ENCODE peak calls at places on chromosome 5, in ten cellular contexts. One of them, this sample, is unnamed. For H3K36me3, the result is how much of the 10 kb centered on the place peaks cover.

GRCh38 chr5:136769093-136769492 is 403.7 kb upstream of the TRPC7 start:
- DNase-seq in OCI-LY7: no peak
- DNase-seq in lower lobe of right lung: no peak
- DNase-seq in naive thymus-derived CD4-positive, alpha-beta T cell: no peak
- DNase-seq in upper lobe of right lung: no peak
- DNase-seq in aorta: no peak
- DNase-seq in cardiac muscle cell: no peak
- DNase-seq in tibial artery: no peak
- DNase-seq in kidney: no peak
- DNase-seq in Peyer's patch: no peak
- DNase-seq in this sample: no peak

GRCh38 chr5:67515020-67515689 is 318.6 kb upstream of the CD180 start:
- DNase-seq in OCI-LY7: no peak
- DNase-seq in upper lobe of right lung: no peak
- DNase-seq in aorta: no peak
- DNase-seq in naive thymus-derived CD4-positive, alpha-beta T cell: peak
- DNase-seq in tibial artery: no peak
- DNase-seq in lower lobe of right lung: no peak
- DNase-seq in kidney: no peak
- DNase-seq in cardiac muscle cell: no peak
- DNase-seq in Peyer's patch: no peak
- DNase-seq in this sample: peak

GRCh38 chr5:93407470-93407869 is 173.5 kb downstream of the NR2F1-AS1 start:
- DNase-seq in kidney: no peak
- DNase-seq in lower lobe of right lung: no peak
- DNase-seq in OCI-LY7: no peak
- DNase-seq in naive thymus-derived CD4-positive, alpha-beta T cell: no peak
- DNase-seq in aorta: no peak
- DNase-seq in Peyer's patch: no peak
- DNase-seq in tibial artery: no peak
- DNase-seq in cardiac muscle cell: no peak
- DNase-seq in upper lobe of right lung: no peak
- DNase-seq in this sample: no peak

GRCh38 chr5:82597437-82597836 is 319.3 kb upstream of the RPS23 start:
- DNase-seq in OCI-LY7: no peak
- DNase-seq in aorta: no peak
- DNase-seq in Peyer's patch: no peak
- DNase-seq in tibial artery: no peak
- DNase-seq in upper lobe of right lung: no peak
- DNase-seq in naive thymus-derived CD4-positive, alpha-beta T cell: no peak
- DNase-seq in kidney: no peak
- DNase-seq in cardiac muscle cell: no peak
- DNase-seq in lower lobe of right lung: no peak
- DNase-seq in this sample: no peak

GRCh38 chr5:146368137-146368536 is 29.5 kb downstream of the POU4F3 start:
- DNase-seq in cardiac muscle cell: peak
- DNase-seq in aorta: no peak
- DNase-seq in upper lobe of right lung: no peak
- DNase-seq in lower lobe of right lung: no peak
- DNase-seq in tibial artery: no peak
- DNase-seq in Peyer's patch: no peak
- DNase-seq in OCI-LY7: no peak
- DNase-seq in naive thymus-derived CD4-positive, alpha-beta T cell: no peak
- DNase-seq in kidney: no peak
- DNase-seq in this sample: no peak

GRCh38 chr5:52409835-52410234 is 377.9 kb upstream of the ITGA1 start:
- DNase-seq in lower lobe of right lung: no peak
- DNase-seq in tibial artery: no peak
- DNase-seq in OCI-LY7: no peak
- DNase-seq in kidney: no peak
- DNase-seq in aorta: no peak
- DNase-seq in Peyer's patch: no peak
- DNase-seq in cardiac muscle cell: no peak
- DNase-seq in naive thymus-derived CD4-positive, alpha-beta T cell: no peak
- DNase-seq in upper lobe of right lung: no peak
- DNase-seq in this sample: no peak

GRCh38 chr5:10457682-10458574 is 16.2 kb downstream of the ROPN1L start:
- DNase-seq in cardiac muscle cell: peak
- DNase-seq in upper lobe of right lung: no peak
- DNase-seq in kidney: no peak
- DNase-seq in Peyer's patch: no peak
- DNase-seq in OCI-LY7: no peak
- DNase-seq in tibial artery: no peak
- DNase-seq in aorta: no peak
- DNase-seq in naive thymus-derived CD4-positive, alpha-beta T cell: no peak
- DNase-seq in lower lobe of right lung: no peak
- DNase-seq in this sample: no peak

GRCh38 chr5:99076600-99077253 is 147.9 kb upstream of the CHD1 start:
- DNase-seq in naive thymus-derived CD4-positive, alpha-beta T cell: no peak
- DNase-seq in lower lobe of right lung: no peak
- DNase-seq in kidney: no peak
- DNase-seq in OCI-LY7: no peak
- DNase-seq in cardiac muscle cell: no peak
- DNase-seq in upper lobe of right lung: no peak
- DNase-seq in Peyer's patch: no peak
- DNase-seq in tibial artery: no peak
- DNase-seq in aorta: no peak
- DNase-seq in this sample: no peak

DNA sequence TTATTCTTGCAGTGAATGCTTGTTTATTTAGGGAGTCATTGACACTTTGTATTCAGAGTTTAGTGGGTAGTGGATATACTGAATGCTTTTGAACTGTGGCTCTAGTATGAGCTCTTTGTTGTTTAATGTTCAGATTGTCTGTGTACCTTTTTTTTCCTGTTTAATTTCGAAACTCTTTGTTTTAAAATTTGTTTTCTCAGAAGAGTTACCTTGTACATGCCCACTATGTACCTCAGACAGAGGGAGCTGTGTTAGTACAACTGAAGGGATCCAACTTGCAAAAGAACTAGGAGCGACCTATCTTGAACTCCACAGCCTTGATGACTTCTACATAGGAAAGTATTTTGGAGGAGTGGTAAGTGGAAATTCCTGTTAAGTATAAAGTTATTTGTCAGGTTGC is 17.0 kb downstream of the RHOBTB3 start:
- DNase-seq in Peyer's patch: no peak
- DNase-seq in kidney: no peak
- DNase-seq in OCI-LY7: no peak
- DNase-seq in aorta: no peak
- DNase-seq in lower lobe of right lung: no peak
- DNase-seq in tibial artery: no peak
- DNase-seq in naive thymus-derived CD4-positive, alpha-beta T cell: no peak
- DNase-seq in upper lobe of right lung: no peak
- DNase-seq in cardiac muscle cell: no peak
- DNase-seq in this sample: no peak
- H3K36me3 ChIP-seq in Peyer's patch: under half
- H3K36me3 ChIP-seq in kidney: under half
- H3K36me3 ChIP-seq in OCI-LY7: under half
- H3K36me3 ChIP-seq in aorta: under half
- H3K36me3 ChIP-seq in lower lobe of right lung: under half
- H3K36me3 ChIP-seq in tibial artery: under half
- H3K36me3 ChIP-seq in naive thymus-derived CD4-positive, alpha-beta T cell: under half
- H3K36me3 ChIP-seq in upper lobe of right lung: under half
- H3K36me3 ChIP-seq in cardiac muscle cell: half or more
- H3K36me3 ChIP-seq in this sample: under half

DNA sequence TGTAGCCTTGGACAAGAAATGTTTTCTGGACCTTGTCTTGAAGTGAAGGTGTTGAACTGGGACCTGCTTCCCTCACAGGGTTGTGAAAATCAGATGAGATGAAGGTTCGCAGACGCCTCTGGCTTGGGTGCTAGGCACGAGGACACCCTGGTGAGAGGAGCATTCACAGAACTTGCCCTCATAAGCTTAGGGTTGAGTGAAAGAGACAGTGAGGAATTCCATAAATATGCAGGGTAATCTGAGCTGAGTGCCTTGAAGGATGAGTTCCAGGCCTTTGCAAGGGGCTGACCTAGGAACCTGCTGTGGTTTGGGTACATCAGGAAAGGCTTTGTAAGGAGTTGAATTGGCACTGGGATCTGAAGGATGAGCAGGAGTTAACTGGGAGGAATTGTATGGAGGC is 75.7 kb upstream of the SAP30L start:
- DNase-seq in upper lobe of right lung: no peak
- DNase-seq in aorta: no peak
- DNase-seq in cardiac muscle cell: no peak
- DNase-seq in naive thymus-derived CD4-positive, alpha-beta T cell: no peak
- DNase-seq in tibial artery: no peak
- DNase-seq in lower lobe of right lung: no peak
- DNase-seq in kidney: no peak
- DNase-seq in OCI-LY7: no peak
- DNase-seq in Peyer's patch: no peak
- DNase-seq in this sample: no peak
- H3K36me3 ChIP-seq in upper lobe of right lung: under half
- H3K36me3 ChIP-seq in aorta: under half
- H3K36me3 ChIP-seq in cardiac muscle cell: under half
- H3K36me3 ChIP-seq in naive thymus-derived CD4-positive, alpha-beta T cell: under half
- H3K36me3 ChIP-seq in tibial artery: under half
- H3K36me3 ChIP-seq in lower lobe of right lung: under half
- H3K36me3 ChIP-seq in kidney: under half
- H3K36me3 ChIP-seq in OCI-LY7: under half
- H3K36me3 ChIP-seq in Peyer's patch: under half
- H3K36me3 ChIP-seq in this sample: under half

DNA sequence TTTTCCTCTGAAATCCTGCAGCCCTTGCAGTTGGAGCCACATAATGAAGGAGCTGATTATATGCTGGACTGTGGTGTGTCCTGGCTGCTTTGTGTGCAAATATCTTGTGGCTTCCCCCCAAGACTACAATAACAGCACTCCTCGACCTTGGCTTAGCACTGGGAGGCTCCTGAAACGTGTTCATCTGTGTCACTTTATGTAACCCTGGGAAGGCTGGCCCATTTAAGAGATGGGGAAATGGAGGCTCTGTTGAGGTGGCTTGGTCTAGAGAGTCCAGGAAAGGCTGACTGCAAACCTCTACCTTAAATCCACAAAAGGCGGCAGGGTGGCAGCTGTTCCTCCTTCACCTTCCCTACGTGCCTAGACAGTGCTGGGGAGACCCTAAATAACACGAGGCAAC is 69.2 kb downstream of the SH3PXD2B start:
- DNase-seq in lower lobe of right lung: no peak
- DNase-seq in OCI-LY7: no peak
- DNase-seq in naive thymus-derived CD4-positive, alpha-beta T cell: no peak
- DNase-seq in tibial artery: no peak
- DNase-seq in cardiac muscle cell: no peak
- DNase-seq in Peyer's patch: no peak
- DNase-seq in aorta: no peak
- DNase-seq in upper lobe of right lung: no peak
- DNase-seq in kidney: no peak
- DNase-seq in this sample: no peak
- H3K36me3 ChIP-seq in lower lobe of right lung: half or more
- H3K36me3 ChIP-seq in OCI-LY7: under half
- H3K36me3 ChIP-seq in naive thymus-derived CD4-positive, alpha-beta T cell: under half
- H3K36me3 ChIP-seq in tibial artery: under half
- H3K36me3 ChIP-seq in cardiac muscle cell: under half
- H3K36me3 ChIP-seq in Peyer's patch: under half
- H3K36me3 ChIP-seq in aorta: under half
- H3K36me3 ChIP-seq in upper lobe of right lung: under half
- H3K36me3 ChIP-seq in kidney: under half
- H3K36me3 ChIP-seq in this sample: under half

DNA sequence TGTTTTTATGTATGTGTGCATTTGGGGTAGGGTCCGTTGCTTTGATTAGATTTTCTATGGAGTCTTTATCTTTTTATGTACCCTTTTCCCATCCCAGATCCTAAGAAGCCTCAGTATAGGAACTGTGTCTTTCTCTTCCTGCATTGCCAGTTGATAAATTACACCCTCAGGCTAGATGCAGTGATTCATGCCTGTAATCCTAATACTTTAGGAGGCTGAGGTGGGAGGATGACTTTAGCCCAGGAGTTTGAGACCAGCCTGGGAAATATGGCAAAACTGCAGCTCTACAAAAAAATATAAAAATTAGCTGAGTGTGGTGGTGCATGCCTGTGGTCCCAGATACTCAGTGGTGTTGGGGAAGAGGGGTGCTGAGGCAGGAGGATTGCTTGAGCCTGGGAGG is 40.2 kb downstream of the NLN start:
- DNase-seq in lower lobe of right lung: no peak
- DNase-seq in tibial artery: no peak
- DNase-seq in cardiac muscle cell: no peak
- DNase-seq in upper lobe of right lung: no peak
- DNase-seq in naive thymus-derived CD4-positive, alpha-beta T cell: no peak
- DNase-seq in Peyer's patch: no peak
- DNase-seq in OCI-LY7: no peak
- DNase-seq in kidney: no peak
- DNase-seq in aorta: no peak
- DNase-seq in this sample: no peak
- H3K36me3 ChIP-seq in lower lobe of right lung: under half
- H3K36me3 ChIP-seq in tibial artery: under half
- H3K36me3 ChIP-seq in cardiac muscle cell: under half
- H3K36me3 ChIP-seq in upper lobe of right lung: under half
- H3K36me3 ChIP-seq in naive thymus-derived CD4-positive, alpha-beta T cell: under half
- H3K36me3 ChIP-seq in Peyer's patch: under half
- H3K36me3 ChIP-seq in OCI-LY7: under half
- H3K36me3 ChIP-seq in kidney: under half
- H3K36me3 ChIP-seq in aorta: under half
- H3K36me3 ChIP-seq in this sample: under half

GRCh38 chr5:172915514-172915913 is 43.7 kb upstream of the RPL26L1 start:
- DNase-seq in aorta: no peak
- DNase-seq in cardiac muscle cell: no peak
- DNase-seq in lower lobe of right lung: no peak
- DNase-seq in Peyer's patch: no peak
- DNase-seq in upper lobe of right lung: no peak
- DNase-seq in kidney: no peak
- DNase-seq in OCI-LY7: no peak
- DNase-seq in naive thymus-derived CD4-positive, alpha-beta T cell: no peak
- DNase-seq in tibial artery: no peak
- DNase-seq in this sample: no peak
- H3K36me3 ChIP-seq in aorta: under half
- H3K36me3 ChIP-seq in cardiac muscle cell: under half
- H3K36me3 ChIP-seq in lower lobe of right lung: half or more
- H3K36me3 ChIP-seq in Peyer's patch: half or more
- H3K36me3 ChIP-seq in upper lobe of right lung: half or more
- H3K36me3 ChIP-seq in kidney: under half
- H3K36me3 ChIP-seq in OCI-LY7: half or more
- H3K36me3 ChIP-seq in naive thymus-derived CD4-positive, alpha-beta T cell: under half
- H3K36me3 ChIP-seq in tibial artery: half or more
- H3K36me3 ChIP-seq in this sample: under half

DNA sequence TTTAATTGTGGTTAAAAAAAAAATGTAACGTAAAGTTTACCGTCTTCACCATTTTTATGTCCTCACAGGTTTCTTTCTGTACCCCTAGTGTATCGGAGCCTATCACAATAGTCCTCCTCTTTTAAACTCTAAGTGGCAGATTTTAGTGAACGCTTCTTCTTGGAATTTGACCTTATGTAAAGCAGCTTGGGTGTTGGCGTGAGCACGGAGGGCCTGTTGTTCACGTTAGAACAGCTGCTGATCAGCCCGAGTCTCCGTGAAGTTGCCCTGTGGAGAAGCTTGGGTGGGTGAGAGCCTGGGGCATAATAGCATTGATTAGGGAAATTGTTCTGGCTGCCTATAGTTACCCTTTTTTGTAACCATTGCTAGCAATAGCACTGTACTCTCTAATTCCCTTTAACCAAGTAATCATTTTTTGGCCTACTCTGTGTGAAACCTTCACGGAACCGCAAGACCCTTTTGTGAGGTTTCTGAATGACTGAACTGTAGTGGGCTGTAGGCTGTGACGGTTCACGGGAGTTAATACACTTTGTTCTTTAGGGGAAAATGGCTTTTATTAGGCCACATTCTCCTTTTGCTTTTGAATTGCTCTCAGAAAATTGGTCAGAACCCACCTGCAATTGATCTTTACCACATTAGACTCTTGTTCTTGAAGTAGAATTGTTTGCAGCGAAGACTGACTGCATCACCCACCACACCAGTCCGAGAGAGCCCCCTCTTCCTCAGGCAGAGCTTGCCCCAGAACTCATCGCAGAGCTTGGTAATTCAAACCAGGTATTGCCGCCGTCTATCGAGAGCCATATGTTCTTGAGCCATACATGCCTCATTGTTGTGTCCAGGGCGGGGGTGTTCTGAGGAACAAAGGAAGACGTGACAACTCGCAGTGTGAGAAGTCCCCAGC is 166.7 kb upstream of the OTULINL start:
- DNase-seq in OCI-LY7: no peak
- DNase-seq in Peyer's patch: no peak
- DNase-seq in cardiac muscle cell: no peak
- DNase-seq in upper lobe of right lung: no peak
- DNase-seq in kidney: no peak
- DNase-seq in lower lobe of right lung: no peak
- DNase-seq in naive thymus-derived CD4-positive, alpha-beta T cell: no peak
- DNase-seq in aorta: no peak
- DNase-seq in tibial artery: no peak
- DNase-seq in this sample: peak
- H3K36me3 ChIP-seq in OCI-LY7: under half
- H3K36me3 ChIP-seq in Peyer's patch: half or more
- H3K36me3 ChIP-seq in cardiac muscle cell: under half
- H3K36me3 ChIP-seq in upper lobe of right lung: half or more
- H3K36me3 ChIP-seq in kidney: under half
- H3K36me3 ChIP-seq in lower lobe of right lung: half or more
- H3K36me3 ChIP-seq in naive thymus-derived CD4-positive, alpha-beta T cell: under half
- H3K36me3 ChIP-seq in aorta: under half
- H3K36me3 ChIP-seq in tibial artery: half or more
- H3K36me3 ChIP-seq in this sample: under half

This sample was measured in CD4-positive, CD25-positive, alpha-beta regulatory T cell.